ENCODE peak calls at places on chromosomes 13 and 19, in five cellular contexts. B is CD8-positive, alpha-beta T cell; N is A673; V is DND-41; T is astrocyte. O is an unnamed sample. For H3K4me1, the result is how much of the 10 kb centered on the place peaks cover.

GRCh38 chr13:26015276-26015934 is 36.4 kb downstream of the SHISA2 start:
- DNase-seq in B (no peak), N (peak), V (no peak), T (no peak), O (no peak)

GRCh38 chr13:77833331-77833863 is 85.2 kb downstream of the EDNRB start:
- DNase-seq in B (no peak), N (peak), V (no peak), T (peak), O (no peak)

GRCh38 chr13:34076943-34077703 is 259.2 kb downstream of the RFC3 start:
- DNase-seq in B (no peak), N (peak), V (no peak), T (peak), O (no peak)

GRCh38 chr13:38348890-38349289 is 761 bp upstream of the UFM1 start:
- DNase-seq in B (peak), N (no peak), V (no peak), T (peak), O (peak)

GRCh38 chr19:35120898-35121297 is 5.3 kb downstream of the FXYD3 start:
- DNase-seq in B (no peak), N (no peak), V (no peak), T (no peak), O (no peak)

GRCh38 chr19:4172861-4173473 is 9.4 kb downstream of the SIRT6 start:
- DNase-seq in B (peak), N (peak), V (peak), T (no peak), O (peak)

GRCh38 chr19:15251749-15252397 is 19.6 kb upstream of the EPHX3 start:
- DNase-seq in B (no peak), N (peak), V (no peak), T (peak), O (no peak)

GRCh38 chr13:112726018-112726767 is 36.4 kb downstream of the ATP11A start:
- DNase-seq in B (no peak), N (no peak), V (no peak), T (no peak), O (no peak)

GRCh38 chr13:31968473-31968872 is 63.1 kb upstream of the FRY start:
- DNase-seq in B (no peak), N (no peak), V (no peak), T (no peak), O (no peak)

GRCh38 chr13:36919833-36920611 is at the start of gene SMAD9:
- DNase-seq in B (peak), N (peak), V (no peak), T (peak), O (no peak)

GRCh38 chr19:5695649-5696195 is 5.6 kb downstream of the RPL36 start:
- DNase-seq in B (no peak), N (no peak), V (no peak), T (no peak), O (no peak)

GRCh38 chr13:44420376-44421220 is 47.0 kb downstream of the SERP2 start:
- DNase-seq in B (no peak), N (no peak), V (no peak), T (no peak), O (no peak)

GRCh38 chr13:82800391-82800790 is 1081.9 kb downstream of the SLITRK1 start:
- DNase-seq in B (no peak), N (no peak), V (no peak), T (peak), O (no peak)

GRCh38 chr13:94711561-94712286 is 621 bp downstream of the SOX21 start:
- DNase-seq in B (no peak), N (peak), V (no peak), T (peak), O (no peak)

GRCh38 chr19:4278460-4278901 is 585 bp upstream of the SHD start:
- DNase-seq in B (no peak), N (no peak), V (no peak), T (no peak), O (no peak)

GRCh38 chr13:22278336-22278929 is 607.6 kb downstream of the FGF9 start:
- DNase-seq in B (peak), N (peak), V (peak), T (no peak), O (peak)

GRCh38 chr13:44848956-44849748 is 140.1 kb downstream of the NUFIP1 start:
- DNase-seq in B (no peak), N (no peak), V (no peak), T (peak), O (no peak)

GRCh38 chr13:29402168-29402621 is 193.3 kb downstream of the SLC7A1 start:
- DNase-seq in B (no peak), N (no peak), V (peak), T (peak), O (no peak)

GRCh38 chr19:31627824-31628223 is 278.6 kb upstream of the TSHZ3 start:
- DNase-seq in B (no peak), N (no peak), V (no peak), T (no peak), O (no peak)

GRCh38 chr13:34967851-34968562 is 25.9 kb downstream of the NBEA start:
- DNase-seq in B (no peak), N (no peak), V (no peak), T (peak), O (no peak)

GRCh38 chr13:73898276-73898675 is 235.9 kb downstream of the KLF12 start:
- DNase-seq in B (no peak), N (peak), V (no peak), T (no peak), O (no peak)

GRCh38 chr19:4077011-4077382 is 10.3 kb upstream of the ZBTB7A start:
- DNase-seq in B (no peak), N (no peak), V (no peak), T (no peak), O (no peak)

GRCh38 chr13:26653310-26653709 is 95.8 kb downstream of the WASF3 start:
- DNase-seq in B (no peak), N (no peak), V (no peak), T (no peak), O (no peak)

GRCh38 chr19:51691122-51692064 is 1.7 kb upstream of the SPACA6 start:
- DNase-seq in B (no peak), N (peak), V (no peak), T (peak), O (no peak)

GRCh38 chr13:38848360-38848759 is 142.3 kb downstream of the STOML3 start:
- DNase-seq in B (no peak), N (no peak), V (no peak), T (no peak), O (no peak)

GRCh38 chr13:44436589-44437337 is 63.1 kb downstream of the SERP2 start:
- DNase-seq in B (peak), N (peak), V (peak), T (peak), O (peak)

GRCh38 chr13:50189450-50189849 is 174.2 kb downstream of the KCNRG start:
- DNase-seq in B (no peak), N (no peak), V (no peak), T (no peak), O (no peak)

GRCh38 chr19:30052122-30053075 is 110.4 kb downstream of the URI1 start:
- DNase-seq in B (no peak), N (no peak), V (no peak), T (no peak), O (no peak)

GRCh38 chr19:38734426-38735256 is 9.6 kb downstream of the CAPN12 start:
- DNase-seq in B (peak), N (no peak), V (no peak), T (no peak), O (no peak)

GRCh38 chr13:39263033-39263432 is 224.8 kb downstream of the NHLRC3 start:
- DNase-seq in B (no peak), N (peak), V (peak), T (no peak), O (peak)

GRCh38 chr13:33855371-33855895 is 37.5 kb downstream of the RFC3 start:
- DNase-seq in B (no peak), N (peak), V (no peak), T (no peak), O (no peak)

GRCh38 chr19:51136333-51136732 is 5.8 kb upstream of the SIGLEC7 start:
- DNase-seq in B (no peak), N (no peak), V (no peak), T (no peak), O (no peak)

GRCh38 chr13:88979465-88980180 is 1308.5 kb downstream of the SLITRK5 start:
- DNase-seq in B (no peak), N (no peak), V (no peak), T (peak), O (no peak)

GRCh38 chr13:39385621-39386231 is 217.3 kb downstream of the LHFPL6 start:
- DNase-seq in B (no peak), N (peak), V (no peak), T (peak), O (no peak)

GRCh38 chr19:572891-573825 is 762 bp downstream of the BSG start:
- DNase-seq in B (no peak), N (peak), V (peak), T (no peak), O (peak)

GRCh38 chr13:97030705-97031452 is 36.6 kb upstream of the OXGR1 start:
- DNase-seq in B (no peak), N (peak), V (no peak), T (peak), O (no peak)

GRCh38 chr13:100506600-100507422 is 81.8 kb downstream of the GGACT start:
- DNase-seq in B (no peak), N (no peak), V (no peak), T (no peak), O (no peak)

GRCh38 chr19:57664269-57665127 is 4.2 kb upstream of the ZSCAN4 start:
- DNase-seq in B (no peak), N (peak), V (no peak), T (peak), O (no peak)

GRCh38 chr19:53102701-53103140 is 501 bp downstream of the ZNF160 start:
- DNase-seq in B (peak), N (peak), V (peak), T (peak), O (peak)

GRCh38 chr19:39940221-39940833 is 5.9 kb upstream of the FCGBP start:
- DNase-seq in B (no peak), N (no peak), V (no peak), T (no peak), O (no peak)
- H3K4me1 ChIP-seq in B (half or more), N (half or more), V (half or more), T (under half), O (half or more)

GRCh38 chr19:46181386-46181774 is 33.3 kb downstream of the IGFL2 start:
- DNase-seq in B (no peak), N (peak), V (no peak), T (peak), O (no peak)

GRCh38 chr19:46182476-46182875 is 34.4 kb downstream of the IGFL2 start:
- DNase-seq in B (no peak), N (no peak), V (no peak), T (no peak), O (no peak)

GRCh38 chr19:46176116-46176860 is 28.2 kb downstream of the IGFL2 start:
- DNase-seq in B (no peak), N (no peak), V (no peak), T (no peak), O (no peak)

GRCh38 chr19:46180701-46181385 is 32.8 kb downstream of the IGFL2 start:
- DNase-seq in B (no peak), N (no peak), V (no peak), T (peak), O (no peak)

GRCh38 chr19:46179076-46179740 is 31.2 kb downstream of the IGFL2 start:
- DNase-seq in B (no peak), N (no peak), V (no peak), T (no peak), O (no peak)
- H3K4me3 ChIP-seq in B (no peak), N (no peak), V (no peak), T (no peak), O (no peak)

GRCh38 chr19:13634658-13635057 is 128.4 kb upstream of the CACNA1A start:
- DNase-seq in B (no peak), N (no peak), V (no peak), T (no peak), O (no peak)

GRCh38 chr19:13639342-13639929 is 124.9 kb upstream of the MRI1 start:
- DNase-seq in B (no peak), N (no peak), V (no peak), T (no peak), O (no peak)

GRCh38 chr19:13644648-13645047 is 119.7 kb upstream of the MRI1 start:
- DNase-seq in B (no peak), N (no peak), V (peak), T (no peak), O (no peak)

GRCh38 chr19:13637664-13638063 is 126.7 kb upstream of the MRI1 start:
- DNase-seq in B (no peak), N (no peak), V (no peak), T (no peak), O (no peak)

GRCh38 chr19:13640611-13641010 is 123.7 kb upstream of the MRI1 start:
- DNase-seq in B (no peak), N (no peak), V (no peak), T (no peak), O (no peak)
- H3K27ac ChIP-seq in B (no peak), N (no peak), V (no peak), T (no peak), O (no peak)

DNA sequence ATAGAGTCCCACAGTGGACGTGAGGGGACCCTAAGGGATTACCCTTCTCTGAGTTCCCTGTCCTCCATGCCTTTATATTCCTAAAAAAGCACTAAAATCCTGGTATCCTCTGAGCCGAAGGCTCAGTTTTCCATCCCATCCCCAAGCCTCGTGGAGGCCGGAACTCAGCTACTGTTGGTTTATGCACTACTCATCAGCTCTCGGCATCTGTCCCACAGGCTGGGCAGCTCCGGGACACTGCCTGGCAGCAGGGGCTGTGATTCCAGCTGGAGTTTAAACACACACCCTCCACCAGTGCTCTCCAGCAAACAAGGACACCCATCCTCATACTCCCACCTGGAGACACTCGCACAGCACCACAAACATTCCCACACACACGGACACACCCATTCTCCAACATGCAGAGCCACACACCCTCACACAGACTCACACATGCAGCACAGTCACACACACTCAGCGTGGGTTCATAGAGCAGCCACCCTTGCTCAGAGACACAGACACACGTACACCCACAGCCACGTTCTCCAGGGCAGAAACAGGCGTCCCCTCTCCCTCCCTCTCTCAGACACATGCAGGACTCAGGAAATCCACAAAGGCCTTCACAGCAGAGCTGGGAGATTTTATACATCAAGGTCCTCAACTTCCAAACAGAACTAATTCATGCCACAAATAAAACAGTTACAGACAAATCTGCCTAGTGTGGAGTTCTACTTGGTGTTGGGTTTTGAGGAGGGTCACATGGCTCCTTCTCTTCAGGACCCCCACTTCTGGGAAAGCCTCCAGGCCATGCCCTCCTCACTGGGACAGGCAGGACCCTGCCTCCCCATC is 785.5 kb downstream of the UQCRFS1 start:
- DNase-seq in B (no peak), N (no peak), V (no peak), T (no peak), O (no peak)
- H3K4me1 ChIP-seq in B (under half), N (under half), V (half or more), T (under half), O (under half)

GRCh38 chr13:41700790-41701310 is 243.5 kb downstream of the RGCC start:
- DNase-seq in B (no peak), N (peak), V (no peak), T (peak), O (no peak)
- H3K4me3 ChIP-seq in B (no peak), N (no peak), V (no peak), T (no peak), O (no peak)

DNA sequence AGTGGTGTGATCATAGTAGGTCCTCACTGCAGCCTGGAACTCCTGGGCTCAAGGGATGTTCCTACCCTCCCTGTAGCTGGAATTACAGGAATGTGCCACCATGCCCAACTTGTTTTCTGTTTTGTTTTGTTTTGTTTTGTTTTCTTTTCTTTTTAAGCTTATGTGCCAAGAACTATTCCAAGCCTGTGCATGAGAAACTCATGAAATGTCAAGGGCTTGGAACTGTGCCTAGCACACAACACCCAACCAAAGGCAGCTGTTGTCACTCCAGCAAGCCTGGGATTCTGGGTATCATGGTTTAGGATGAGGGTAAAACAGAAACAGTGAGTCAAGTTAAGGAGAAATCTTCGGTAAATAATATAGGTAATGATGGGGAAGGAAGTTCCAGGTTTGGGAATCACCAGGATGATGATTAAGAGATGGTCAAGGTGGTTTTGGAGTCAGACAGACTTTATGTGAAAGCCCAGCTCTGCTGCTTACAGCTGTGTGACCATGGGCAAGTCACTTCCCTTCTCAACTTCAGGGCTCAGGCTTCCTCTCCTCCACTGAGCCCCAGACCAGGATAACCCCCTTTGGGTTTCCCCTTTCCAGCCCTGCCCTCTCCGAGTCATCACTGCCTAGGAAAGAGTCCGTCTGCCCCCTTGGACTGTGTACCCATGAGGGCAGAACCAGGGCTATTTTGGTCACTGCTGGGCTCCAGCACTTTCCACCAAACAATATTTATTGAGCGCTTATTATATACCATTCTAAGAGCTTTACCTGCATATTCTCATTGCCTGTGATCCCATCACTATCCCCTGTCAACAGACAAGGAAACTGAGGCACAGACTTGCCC is 5.0 kb downstream of the PVR start:
- DNase-seq in B (no peak), N (no peak), V (no peak), T (peak), O (no peak)
- H3K27ac ChIP-seq in B (no peak), N (no peak), V (no peak), T (peak), O (no peak)

GRCh38 chr19:23391239-23391638 is 4.0 kb downstream of the ZNF91 start:
- DNase-seq in B (no peak), N (no peak), V (no peak), T (no peak), O (no peak)

GRCh38 chr19:23392706-23393105 is 2.6 kb downstream of the ZNF91 start:
- DNase-seq in B (no peak), N (no peak), V (no peak), T (peak), O (no peak)

GRCh38 chr19:23395041-23395721 is at the start of gene ZNF91:
- DNase-seq in B (peak), N (peak), V (peak), T (peak), O (peak)

DNA sequence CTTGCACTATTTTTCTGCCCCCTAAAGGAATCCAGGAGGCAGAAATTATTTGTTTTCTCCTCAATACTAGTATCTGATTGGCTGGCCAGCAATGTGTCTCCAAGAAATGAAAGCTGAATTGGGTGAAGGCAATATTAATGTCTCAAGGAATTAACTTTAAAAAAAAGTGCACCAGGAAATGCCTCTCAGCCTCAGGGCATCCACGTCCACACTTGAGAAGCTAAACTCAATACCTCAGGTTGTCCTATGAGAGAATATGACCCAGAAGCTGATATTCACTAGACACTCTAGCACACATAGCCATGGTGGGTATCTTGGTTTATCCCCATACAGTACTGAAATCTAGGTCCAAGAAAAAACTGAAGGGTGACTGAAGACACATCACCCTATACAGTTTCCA is 2.1 kb downstream of the ZNF91 start:
- DNase-seq in B (no peak), N (no peak), V (no peak), T (no peak), O (no peak)
- H3K4me1 ChIP-seq in B (under half), N (under half), V (under half), T (under half), O (under half)

GRCh38 chr19:1672038-1672768 is 19.8 kb upstream of the TCF3 start:
- DNase-seq in B (peak), N (peak), V (peak), T (no peak), O (peak)

GRCh38 chr19:1674293-1674679 is 21.9 kb upstream of the TCF3 start:
- DNase-seq in B (no peak), N (no peak), V (no peak), T (no peak), O (no peak)

GRCh38 chr19:1672769-1673644 is 20.6 kb upstream of the TCF3 start:
- DNase-seq in B (no peak), N (no peak), V (no peak), T (no peak), O (no peak)

GRCh38 chr19:1673645-1674292 is 21.4 kb upstream of the TCF3 start:
- DNase-seq in B (no peak), N (no peak), V (no peak), T (no peak), O (no peak)

DNA sequence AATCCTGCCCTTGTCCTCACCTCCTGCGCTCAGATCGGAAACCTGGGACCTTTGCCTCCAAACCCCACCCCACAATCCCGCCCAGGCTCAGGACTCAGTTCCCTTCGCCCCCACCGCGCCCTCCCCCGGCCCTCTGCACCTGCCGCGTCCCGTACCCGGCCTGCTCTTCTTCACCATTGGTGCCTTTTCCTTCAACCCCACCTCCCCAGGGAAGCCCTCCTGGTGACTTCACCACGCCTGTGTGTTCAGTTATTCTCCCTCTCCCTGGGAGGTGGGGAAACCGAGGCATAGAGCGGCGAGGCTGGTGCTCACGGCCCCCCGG is 19.3 kb upstream of the TCF3 start:
- DNase-seq in B (no peak), N (peak), V (no peak), T (no peak), O (no peak)
- H3K4me3 ChIP-seq in B (no peak), N (peak), V (no peak), T (no peak), O (no peak)